ENCODE peak calls at places on chromosomes 5 and 9, in nine cellular contexts. O, S, Y, P, U, X, J, K and L are unnamed samples.

GRCh38 chr5:41095324-41096101 is 24.4 kb upstream of the MROH2B start:
- DNase-seq in O (no peak), S (no peak), Y (no peak), P (no peak), U (no peak), X (no peak), J (no peak), K (no peak), L (no peak)

GRCh38 chr5:95281211-95281610 is 3.7 kb downstream of the MCTP1 start:
- DNase-seq in O (no peak), S (peak; percentile 7), Y (no peak), P (no peak), U (peak; percentile 10), X (no peak), J (peak; percentile 32), K (no peak), L (peak; percentile 19)

GRCh38 chr5:54673523-54674225 is 156.1 kb downstream of the SNX18 start:
- DNase-seq in O (peak; percentile 85), S (no peak), Y (no peak), P (no peak), U (no peak), X (no peak), J (no peak), K (no peak), L (no peak)

GRCh38 chr9:106885451-106885850 is 22.5 kb downstream of the ZNF462 start:
- DNase-seq in O (no peak), S (peak; percentile 77), Y (no peak), P (no peak), U (no peak), X (no peak), J (peak; percentile 90), K (no peak), L (peak; percentile 84)

GRCh38 chr5:172875372-172876279 is 41.6 kb downstream of the ERGIC1 start:
- DNase-seq in O (no peak), S (no peak), Y (no peak), P (no peak), U (no peak), X (no peak), J (no peak), K (no peak), L (no peak)

GRCh38 chr5:575636-576035 is 36.5 kb upstream of the CEP72 start:
- DNase-seq in O (peak; percentile 0), S (no peak), Y (no peak), P (no peak), U (no peak), X (no peak), J (no peak), K (no peak), L (no peak)

GRCh38 chr9:26530841-26531240 is 361.8 kb downstream of the CAAP1 start:
- DNase-seq in O (no peak), S (no peak), Y (no peak), P (no peak), U (no peak), X (no peak), J (no peak), K (no peak), L (no peak)

GRCh38 chr5:107268241-107268640 is 402.5 kb downstream of the EFNA5 start:
- DNase-seq in O (no peak), S (no peak), Y (no peak), P (no peak), U (no peak), X (no peak), J (peak; percentile 31), K (no peak), L (no peak)

GRCh38 chr9:98771209-98771874 is 25.0 kb downstream of the ANKS6 start:
- DNase-seq in O (no peak), S (no peak), Y (no peak), P (no peak), U (no peak), X (no peak), J (no peak), K (no peak), L (no peak)

GRCh38 chr9:1712861-1713260 is 302.3 kb upstream of the SMARCA2 start:
- DNase-seq in O (no peak), S (no peak), Y (no peak), P (no peak), U (no peak), X (no peak), J (no peak), K (no peak), L (no peak)

GRCh38 chr5:123344819-123345426 is 78.3 kb downstream of the CEP120 start:
- DNase-seq in O (no peak), S (peak; percentile 75), Y (peak; percentile 15), P (no peak), U (peak; percentile 9), X (peak; percentile 15), J (peak; percentile 31), K (no peak), L (peak; percentile 41)